ENCODE peak calls at places on chromosomes 11 and 22, in four cellular contexts. One of them, this sample, is unnamed.

GRCh38 chr11:68961245-68961644 is 19.5 kb downstream of the MRGPRD start:
- DNase-seq in cardiac muscle cell: no peak
- DNase-seq in spleen: peak; percentile 37
- DNase-seq in MM.1S: no peak
- DNase-seq in this sample: no peak

GRCh38 chr11:119560961-119561360 is 138.0 kb upstream of the THY1 start:
- DNase-seq in cardiac muscle cell: no peak
- DNase-seq in spleen: no peak
- DNase-seq in MM.1S: no peak
- DNase-seq in this sample: no peak

GRCh38 chr11:75762885-75763284 is 5.7 kb upstream of the DGAT2 start:
- DNase-seq in cardiac muscle cell: no peak
- DNase-seq in spleen: no peak
- DNase-seq in MM.1S: no peak
- DNase-seq in this sample: no peak

GRCh38 chr11:70650075-70650909 is 252.0 kb downstream of the CTTN start:
- DNase-seq in cardiac muscle cell: peak; percentile 94
- DNase-seq in spleen: no peak
- DNase-seq in MM.1S: peak; percentile 64
- DNase-seq in this sample: peak; percentile 80

GRCh38 chr11:121207485-121208115 is 85.0 kb upstream of the SC5D start:
- DNase-seq in cardiac muscle cell: no peak
- DNase-seq in spleen: no peak
- DNase-seq in MM.1S: no peak
- DNase-seq in this sample: no peak

GRCh38 chr11:123567466-123567865 is 87.0 kb downstream of the SCN3B start:
- DNase-seq in cardiac muscle cell: no peak
- DNase-seq in spleen: no peak
- DNase-seq in MM.1S: no peak
- DNase-seq in this sample: no peak

GRCh38 chr11:266676-267439 is 11.3 kb upstream of the NLRP6 start:
- DNase-seq in cardiac muscle cell: no peak
- DNase-seq in spleen: peak; percentile 83
- DNase-seq in MM.1S: peak; percentile 34
- DNase-seq in this sample: no peak

GRCh38 chr11:77107950-77108349 is 5.3 kb downstream of the OMP start:
- DNase-seq in cardiac muscle cell: no peak
- DNase-seq in spleen: no peak
- DNase-seq in MM.1S: no peak
- DNase-seq in this sample: no peak

GRCh38 chr11:132349806-132350733 is 979.7 kb downstream of the NTM start:
- DNase-seq in cardiac muscle cell: no peak
- DNase-seq in spleen: no peak
- DNase-seq in MM.1S: peak; percentile 63
- DNase-seq in this sample: peak; percentile 2

GRCh38 chr11:69216609-69217008 is 60.9 kb downstream of the SMIM38 start:
- DNase-seq in cardiac muscle cell: no peak
- DNase-seq in spleen: no peak
- DNase-seq in MM.1S: no peak
- DNase-seq in this sample: no peak

GRCh38 chr22:38295863-38296262 is 21.4 kb downstream of the CSNK1E start:
- DNase-seq in cardiac muscle cell: no peak
- DNase-seq in spleen: no peak
- DNase-seq in MM.1S: no peak
- DNase-seq in this sample: no peak

GRCh38 chr11:27241316-27242122 is 121.5 kb downstream of the CCDC34 start:
- DNase-seq in cardiac muscle cell: no peak
- DNase-seq in spleen: no peak
- DNase-seq in MM.1S: no peak
- DNase-seq in this sample: no peak

GRCh38 chr22:38257170-38257569 is 15.6 kb downstream of the TMEM184B start:
- DNase-seq in cardiac muscle cell: no peak
- DNase-seq in spleen: no peak
- DNase-seq in MM.1S: no peak
- DNase-seq in this sample: no peak

GRCh38 chr11:117953029-117953671 is 23.9 kb upstream of the TMPRSS13 start:
- DNase-seq in cardiac muscle cell: no peak
- DNase-seq in spleen: peak; percentile 34
- DNase-seq in MM.1S: peak; percentile 42
- DNase-seq in this sample: peak; percentile 4

GRCh38 chr11:12556788-12557384 is 117.3 kb upstream of the TEAD1 start:
- DNase-seq in cardiac muscle cell: peak; percentile 86
- DNase-seq in spleen: no peak
- DNase-seq in MM.1S: no peak
- DNase-seq in this sample: no peak

GRCh38 chr11:84398017-84398626 is 1112.0 kb upstream of the CCDC90B start:
- DNase-seq in cardiac muscle cell: peak; percentile 37
- DNase-seq in spleen: no peak
- DNase-seq in MM.1S: peak; percentile 41
- DNase-seq in this sample: no peak

GRCh38 chr11:32231909-32232493 is 141.1 kb downstream of the RCN1 start:
- DNase-seq in cardiac muscle cell: peak; percentile 46
- DNase-seq in spleen: no peak
- DNase-seq in MM.1S: peak; percentile 63
- DNase-seq in this sample: peak; percentile 51

GRCh38 chr11:1779034-1779805 is 15.5 kb upstream of the CTSD start:
- DNase-seq in cardiac muscle cell: no peak
- DNase-seq in spleen: peak; percentile 70
- DNase-seq in MM.1S: no peak
- DNase-seq in this sample: peak; percentile 30

GRCh38 chr11:16969010-16970004 is 44.9 kb downstream of the PLEKHA7 start:
- DNase-seq in cardiac muscle cell: no peak
- DNase-seq in spleen: no peak
- DNase-seq in MM.1S: no peak
- DNase-seq in this sample: no peak

GRCh38 chr22:30453731-30454510 is 17.9 kb downstream of the SEC14L3 start:
- DNase-seq in cardiac muscle cell: peak; percentile 14
- DNase-seq in spleen: no peak
- DNase-seq in MM.1S: no peak
- DNase-seq in this sample: no peak

GRCh38 chr11:18710545-18710944 is 12.0 kb downstream of the TMEM86A start:
- DNase-seq in cardiac muscle cell: no peak
- DNase-seq in spleen: peak; percentile 48
- DNase-seq in MM.1S: no peak
- DNase-seq in this sample: no peak

GRCh38 chr22:27022256-27022655 is 364.9 kb downstream of the MIAT start:
- DNase-seq in cardiac muscle cell: no peak
- DNase-seq in spleen: no peak
- DNase-seq in MM.1S: no peak
- DNase-seq in this sample: no peak

GRCh38 chr11:96051820-96052219 is 127.9 kb upstream of the MTMR2 start:
- DNase-seq in cardiac muscle cell: no peak
- DNase-seq in spleen: no peak
- DNase-seq in MM.1S: peak; percentile 81
- DNase-seq in this sample: peak; percentile 57

GRCh38 chr11:31487848-31488247 is 21.6 kb downstream of the IMMP1L start:
- DNase-seq in cardiac muscle cell: peak; percentile 21
- DNase-seq in spleen: no peak
- DNase-seq in MM.1S: peak; percentile 34
- DNase-seq in this sample: no peak

GRCh38 chr11:134032031-134032430 is 36.8 kb upstream of the JAM3 start:
- DNase-seq in cardiac muscle cell: no peak
- DNase-seq in spleen: no peak
- DNase-seq in MM.1S: no peak
- DNase-seq in this sample: no peak

GRCh38 chr11:134028368-134028920 is 40.4 kb upstream of the JAM3 start:
- DNase-seq in cardiac muscle cell: no peak
- DNase-seq in spleen: no peak
- DNase-seq in MM.1S: no peak
- DNase-seq in this sample: no peak

GRCh38 chr11:134033276-134033675 is 35.6 kb upstream of the JAM3 start:
- DNase-seq in cardiac muscle cell: no peak
- DNase-seq in spleen: no peak
- DNase-seq in MM.1S: no peak
- DNase-seq in this sample: no peak

GRCh38 chr11:134032501-134033091 is 36.3 kb upstream of the JAM3 start:
- DNase-seq in cardiac muscle cell: no peak
- DNase-seq in spleen: no peak
- DNase-seq in MM.1S: no peak
- DNase-seq in this sample: no peak

GRCh38 chr11:134030853-134031252 is 38.0 kb upstream of the JAM3 start:
- DNase-seq in cardiac muscle cell: peak; percentile 35
- DNase-seq in spleen: no peak
- DNase-seq in MM.1S: no peak
- DNase-seq in this sample: no peak
- TF ChIP-seq CTCF in cardiac muscle cell: peak; percentile 21
- TF ChIP-seq CTCF in spleen: no peak
- TF ChIP-seq CTCF in MM.1S: no peak
- TF ChIP-seq CTCF in this sample: peak; percentile 7

GRCh38 chr22:43848366-43849171 is 13.7 kb downstream of the SULT4A1 start:
- DNase-seq in cardiac muscle cell: peak; percentile 72
- DNase-seq in spleen: peak; percentile 63
- DNase-seq in MM.1S: no peak
- DNase-seq in this sample: no peak
- TF ChIP-seq CTCF in cardiac muscle cell: peak; percentile 51
- TF ChIP-seq CTCF in spleen: no peak
- TF ChIP-seq CTCF in MM.1S: peak; percentile 39
- TF ChIP-seq CTCF in this sample: no peak

DNA sequence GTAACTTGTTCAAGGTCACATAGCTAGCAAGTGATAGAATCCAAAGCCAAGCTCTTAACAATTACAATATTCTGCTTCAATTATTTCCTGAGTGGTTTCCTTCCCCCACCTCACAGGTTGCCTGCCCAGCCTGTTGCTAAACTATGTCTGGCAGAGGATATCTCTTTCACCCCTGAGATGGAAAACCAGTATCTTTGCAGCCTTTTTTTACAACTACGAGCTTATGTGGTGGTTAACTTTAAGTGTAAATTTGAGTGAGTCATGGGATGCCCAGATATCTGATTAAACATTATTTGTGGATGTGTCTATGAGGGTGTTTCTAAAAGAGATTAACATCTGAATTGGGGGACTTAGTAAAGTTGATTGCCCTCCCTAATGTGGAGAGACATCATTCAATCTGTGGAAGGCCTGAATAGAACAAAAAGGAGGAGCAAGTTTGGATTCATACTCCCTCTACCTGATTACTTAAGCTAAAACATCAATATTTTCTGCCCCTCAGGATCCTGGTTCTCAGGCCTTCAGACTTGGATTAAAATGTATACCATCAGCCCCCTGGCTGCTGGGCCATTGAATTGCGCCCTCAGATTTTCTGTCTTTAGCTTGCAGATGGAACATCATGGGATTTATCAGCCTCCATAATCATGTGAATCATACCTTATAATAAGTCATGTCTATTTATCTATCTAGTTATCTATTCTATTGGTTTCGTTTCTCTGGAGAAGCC is 911.9 kb downstream of the METTL15 start:
- DNase-seq in cardiac muscle cell: peak; percentile 31
- DNase-seq in spleen: no peak
- DNase-seq in MM.1S: no peak
- DNase-seq in this sample: no peak
- TF ChIP-seq CTCF in cardiac muscle cell: peak; percentile 64
- TF ChIP-seq CTCF in spleen: no peak
- TF ChIP-seq CTCF in MM.1S: peak; percentile 54
- TF ChIP-seq CTCF in this sample: no peak

DNA sequence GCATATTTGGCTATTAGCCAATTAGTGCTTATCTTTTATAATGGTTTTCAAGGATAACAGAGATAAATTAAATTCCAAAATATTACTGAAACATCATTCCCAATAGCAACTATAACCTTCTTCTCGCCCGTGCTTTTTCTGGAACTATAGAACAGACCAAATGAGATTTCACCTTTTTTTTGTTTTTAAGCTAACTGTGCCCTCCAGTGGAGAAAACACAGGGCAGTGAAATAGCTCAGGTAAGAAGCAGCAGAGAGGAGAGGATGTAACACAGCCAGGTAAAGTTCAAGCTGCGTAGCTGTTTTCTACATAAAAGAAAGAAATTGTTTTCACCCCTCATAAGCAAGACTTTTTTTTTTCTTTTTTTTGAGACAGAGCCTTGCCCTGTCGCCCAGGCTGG is 28.2 kb downstream of the HSD17B12 start:
- DNase-seq in cardiac muscle cell: no peak
- DNase-seq in spleen: no peak
- DNase-seq in MM.1S: no peak
- DNase-seq in this sample: no peak
- TF ChIP-seq CTCF in cardiac muscle cell: peak; percentile 46
- TF ChIP-seq CTCF in spleen: peak; percentile 22
- TF ChIP-seq CTCF in MM.1S: no peak
- TF ChIP-seq CTCF in this sample: no peak

GRCh38 chr11:79062814-79063762 is 377.7 kb downstream of the TENM4 start:
- DNase-seq in cardiac muscle cell: peak; percentile 86
- DNase-seq in spleen: no peak
- DNase-seq in MM.1S: no peak
- DNase-seq in this sample: no peak
- TF ChIP-seq CTCF in cardiac muscle cell: peak; percentile 66
- TF ChIP-seq CTCF in spleen: no peak
- TF ChIP-seq CTCF in MM.1S: no peak
- TF ChIP-seq CTCF in this sample: no peak

GRCh38 chr22:42296381-42296853 is 26.0 kb upstream of the TCF20 start:
- DNase-seq in cardiac muscle cell: no peak
- DNase-seq in spleen: no peak
- DNase-seq in MM.1S: no peak
- DNase-seq in this sample: no peak
- TF ChIP-seq CTCF in cardiac muscle cell: no peak
- TF ChIP-seq CTCF in spleen: no peak
- TF ChIP-seq CTCF in MM.1S: no peak
- TF ChIP-seq CTCF in this sample: no peak

DNA sequence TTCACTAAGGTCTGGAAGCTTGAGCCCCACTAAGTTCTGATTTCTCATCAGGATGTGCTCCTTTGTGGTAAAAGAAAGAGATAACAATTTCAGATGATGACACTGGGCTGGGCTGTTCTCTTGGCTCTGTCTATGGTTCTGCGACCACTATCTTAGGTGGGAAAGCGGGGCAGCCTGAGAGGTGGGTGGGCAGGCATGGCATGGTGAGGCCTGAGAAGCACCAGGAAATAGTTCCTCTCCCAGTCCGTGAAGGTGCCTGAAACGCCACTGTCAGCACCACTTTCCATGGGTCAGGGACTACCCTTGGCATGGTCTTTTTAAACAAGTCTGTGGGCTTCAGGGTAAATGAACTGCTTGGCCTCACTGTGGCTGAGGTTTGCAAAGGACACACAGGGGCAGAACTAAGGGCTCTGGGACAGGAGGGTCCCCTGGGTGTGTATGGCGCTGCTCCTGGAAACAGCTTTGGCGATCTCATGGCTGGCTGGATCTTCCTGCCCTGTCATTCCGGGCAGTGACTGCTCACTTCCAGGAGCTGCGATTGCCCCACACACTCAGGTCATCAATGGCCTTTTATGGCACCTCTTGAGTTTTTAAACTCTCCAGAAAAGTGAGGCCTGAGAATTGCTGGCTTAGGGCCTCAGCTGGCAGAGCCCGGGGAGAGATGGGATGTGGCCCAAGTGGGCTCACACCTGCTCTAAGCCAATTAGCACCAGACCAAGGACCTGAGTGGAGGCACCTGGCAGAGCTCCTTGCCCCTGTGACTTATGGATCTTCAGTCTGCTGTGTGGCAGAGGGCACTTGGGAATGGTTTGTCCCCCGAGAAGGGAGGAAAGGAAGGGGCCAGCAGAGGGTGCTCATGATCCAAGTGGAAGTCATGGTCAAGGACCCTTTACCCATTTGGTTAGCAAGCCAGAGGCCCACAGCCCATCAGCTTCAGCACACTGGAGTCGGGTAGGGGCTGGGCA is 55.6 kb upstream of the LYVE1 start:
- DNase-seq in cardiac muscle cell: peak; percentile 40
- DNase-seq in spleen: peak; percentile 77
- DNase-seq in MM.1S: peak; percentile 44
- DNase-seq in this sample: peak; percentile 69
- TF ChIP-seq CTCF in cardiac muscle cell: peak; percentile 50
- TF ChIP-seq CTCF in spleen: peak; percentile 45
- TF ChIP-seq CTCF in MM.1S: peak; percentile 61
- TF ChIP-seq CTCF in this sample: peak; percentile 12

GRCh38 chr11:57476883-57477506 is 16.7 kb downstream of the RTN4RL2 start:
- DNase-seq in cardiac muscle cell: peak; percentile 39
- DNase-seq in spleen: peak; percentile 84
- DNase-seq in MM.1S: peak; percentile 59
- DNase-seq in this sample: peak; percentile 79
- TF ChIP-seq CTCF in cardiac muscle cell: peak; percentile 39
- TF ChIP-seq CTCF in spleen: peak; percentile 44
- TF ChIP-seq CTCF in MM.1S: peak; percentile 65
- TF ChIP-seq CTCF in this sample: peak; percentile 56